ENCODE peak calls at places on chromosomes 12 and 14, in six cellular contexts. One of them, this sample, is unnamed.

GRCh38 chr12:25372002-25372401 is 121.3 kb upstream of the KRAS start:
- DNase-seq in MCF 10A: no peak
- DNase-seq in CD8-positive, alpha-beta T cell: no peak
- DNase-seq in psoas muscle: no peak
- DNase-seq in HFFc6: no peak
- DNase-seq in GM06990: no peak
- DNase-seq in this sample: no peak

GRCh38 chr12:5487971-5488955 is 56.4 kb downstream of the NTF3 start:
- DNase-seq in HFFc6: peak
- DNase-seq in GM06990: no peak
- DNase-seq in psoas muscle: no peak
- DNase-seq in CD8-positive, alpha-beta T cell: no peak
- DNase-seq in MCF 10A: no peak
- DNase-seq in this sample: no peak

GRCh38 chr12:45458854-45459807 is 243.2 kb downstream of the ANO6 start:
- DNase-seq in psoas muscle: no peak
- DNase-seq in HFFc6: no peak
- DNase-seq in MCF 10A: peak
- DNase-seq in CD8-positive, alpha-beta T cell: no peak
- DNase-seq in GM06990: no peak
- DNase-seq in this sample: no peak

GRCh38 chr12:58007875-58008274 is 66.5 kb downstream of the ATP23 start:
- DNase-seq in HFFc6: no peak
- DNase-seq in MCF 10A: no peak
- DNase-seq in GM06990: no peak
- DNase-seq in psoas muscle: no peak
- DNase-seq in CD8-positive, alpha-beta T cell: no peak
- DNase-seq in this sample: no peak

GRCh38 chr14:91061309-91061887 is 957 bp upstream of the RPS6KA5 start:
- DNase-seq in MCF 10A: no peak
- DNase-seq in GM06990: no peak
- DNase-seq in CD8-positive, alpha-beta T cell: no peak
- DNase-seq in HFFc6: no peak
- DNase-seq in psoas muscle: no peak
- DNase-seq in this sample: no peak

GRCh38 chr14:25400607-25401206 is 350.8 kb upstream of the STXBP6 start:
- DNase-seq in HFFc6: peak
- DNase-seq in GM06990: peak
- DNase-seq in psoas muscle: no peak
- DNase-seq in CD8-positive, alpha-beta T cell: no peak
- DNase-seq in MCF 10A: peak
- DNase-seq in this sample: no peak

GRCh38 chr14:52780893-52781292 is 10.5 kb downstream of the GNPNAT1 start:
- DNase-seq in psoas muscle: no peak
- DNase-seq in CD8-positive, alpha-beta T cell: no peak
- DNase-seq in MCF 10A: no peak
- DNase-seq in GM06990: no peak
- DNase-seq in HFFc6: no peak
- DNase-seq in this sample: no peak

GRCh38 chr12:3046441-3047200 is 30.6 kb upstream of the TSPAN9 start:
- DNase-seq in MCF 10A: peak
- DNase-seq in CD8-positive, alpha-beta T cell: no peak
- DNase-seq in psoas muscle: peak
- DNase-seq in HFFc6: no peak
- DNase-seq in GM06990: no peak
- DNase-seq in this sample: no peak

GRCh38 chr12:72546106-72546505 is 273.9 kb downstream of the TRHDE start:
- DNase-seq in HFFc6: no peak
- DNase-seq in psoas muscle: no peak
- DNase-seq in GM06990: no peak
- DNase-seq in MCF 10A: no peak
- DNase-seq in CD8-positive, alpha-beta T cell: no peak
- DNase-seq in this sample: no peak

GRCh38 chr14:54979039-54979438 is 47.9 kb downstream of the WDHD1 start:
- DNase-seq in GM06990: no peak
- DNase-seq in CD8-positive, alpha-beta T cell: no peak
- DNase-seq in MCF 10A: no peak
- DNase-seq in HFFc6: no peak
- DNase-seq in psoas muscle: no peak
- DNase-seq in this sample: no peak

GRCh38 chr12:79108962-79109361 is 244.4 kb downstream of the SYT1 start:
- DNase-seq in psoas muscle: no peak
- DNase-seq in GM06990: no peak
- DNase-seq in MCF 10A: no peak
- DNase-seq in HFFc6: no peak
- DNase-seq in CD8-positive, alpha-beta T cell: no peak
- DNase-seq in this sample: no peak

GRCh38 chr12:44381341-44381740 is 494.8 kb downstream of the NELL2 start:
- DNase-seq in GM06990: no peak
- DNase-seq in psoas muscle: no peak
- DNase-seq in CD8-positive, alpha-beta T cell: no peak
- DNase-seq in MCF 10A: no peak
- DNase-seq in HFFc6: no peak
- DNase-seq in this sample: no peak

GRCh38 chr14:90140956-90141316 is 79.1 kb downstream of the KCNK13 start:
- DNase-seq in CD8-positive, alpha-beta T cell: no peak
- DNase-seq in MCF 10A: peak
- DNase-seq in HFFc6: peak
- DNase-seq in GM06990: no peak
- DNase-seq in psoas muscle: no peak
- DNase-seq in this sample: no peak

GRCh38 chr14:45705954-45706353 is 453.0 kb upstream of the MIS18BP1 start:
- DNase-seq in CD8-positive, alpha-beta T cell: no peak
- DNase-seq in MCF 10A: no peak
- DNase-seq in HFFc6: no peak
- DNase-seq in GM06990: no peak
- DNase-seq in psoas muscle: no peak
- DNase-seq in this sample: no peak

GRCh38 chr12:13373131-13373530 is 176.6 kb downstream of the EMP1 start:
- DNase-seq in HFFc6: no peak
- DNase-seq in GM06990: no peak
- DNase-seq in psoas muscle: no peak
- DNase-seq in MCF 10A: no peak
- DNase-seq in CD8-positive, alpha-beta T cell: no peak
- DNase-seq in this sample: no peak

GRCh38 chr14:98894600-98894999 is 377.4 kb downstream of the BCL11B start:
- DNase-seq in psoas muscle: no peak
- DNase-seq in HFFc6: no peak
- DNase-seq in MCF 10A: no peak
- DNase-seq in CD8-positive, alpha-beta T cell: no peak
- DNase-seq in GM06990: no peak
- DNase-seq in this sample: no peak

GRCh38 chr12:42238240-42239140 is at the start of gene YAF2:
- DNase-seq in HFFc6: peak
- DNase-seq in GM06990: peak
- DNase-seq in psoas muscle: peak
- DNase-seq in CD8-positive, alpha-beta T cell: peak
- DNase-seq in MCF 10A: peak
- DNase-seq in this sample: peak

GRCh38 chr12:12333407-12333831 is 16.6 kb downstream of the MANSC1 start:
- DNase-seq in GM06990: no peak
- DNase-seq in psoas muscle: no peak
- DNase-seq in CD8-positive, alpha-beta T cell: no peak
- DNase-seq in MCF 10A: no peak
- DNase-seq in HFFc6: no peak
- DNase-seq in this sample: no peak

GRCh38 chr14:92880851-92881250 is 42.1 kb upstream of the CHGA start:
- DNase-seq in psoas muscle: peak
- DNase-seq in GM06990: no peak
- DNase-seq in MCF 10A: peak
- DNase-seq in HFFc6: peak
- DNase-seq in CD8-positive, alpha-beta T cell: no peak
- DNase-seq in this sample: no peak
- TF ChIP-seq CTCF in psoas muscle: no peak
- TF ChIP-seq CTCF in GM06990: no peak
- TF ChIP-seq CTCF in MCF 10A: peak
- TF ChIP-seq CTCF in HFFc6: peak
- TF ChIP-seq CTCF in CD8-positive, alpha-beta T cell: no peak
- TF ChIP-seq CTCF in this sample: no peak

GRCh38 chr12:124561231-124561630 is 6.2 kb downstream of the NCOR2 start:
- DNase-seq in MCF 10A: no peak
- DNase-seq in GM06990: no peak
- DNase-seq in psoas muscle: no peak
- DNase-seq in HFFc6: no peak
- DNase-seq in CD8-positive, alpha-beta T cell: no peak
- DNase-seq in this sample: no peak

GRCh38 chr12:124559182-124560017 is 8.0 kb downstream of the NCOR2 start:
- DNase-seq in psoas muscle: no peak
- DNase-seq in GM06990: no peak
- DNase-seq in HFFc6: peak
- DNase-seq in MCF 10A: no peak
- DNase-seq in CD8-positive, alpha-beta T cell: no peak
- DNase-seq in this sample: no peak

GRCh38 chr12:124562018-124562795 is 5.2 kb downstream of the NCOR2 start:
- DNase-seq in CD8-positive, alpha-beta T cell: no peak
- DNase-seq in MCF 10A: no peak
- DNase-seq in GM06990: no peak
- DNase-seq in psoas muscle: no peak
- DNase-seq in HFFc6: no peak
- DNase-seq in this sample: no peak

GRCh38 chr12:124558298-124558697 is 9.1 kb downstream of the NCOR2 start:
- DNase-seq in GM06990: no peak
- DNase-seq in HFFc6: no peak
- DNase-seq in MCF 10A: no peak
- DNase-seq in psoas muscle: no peak
- DNase-seq in CD8-positive, alpha-beta T cell: no peak
- DNase-seq in this sample: no peak

DNA sequence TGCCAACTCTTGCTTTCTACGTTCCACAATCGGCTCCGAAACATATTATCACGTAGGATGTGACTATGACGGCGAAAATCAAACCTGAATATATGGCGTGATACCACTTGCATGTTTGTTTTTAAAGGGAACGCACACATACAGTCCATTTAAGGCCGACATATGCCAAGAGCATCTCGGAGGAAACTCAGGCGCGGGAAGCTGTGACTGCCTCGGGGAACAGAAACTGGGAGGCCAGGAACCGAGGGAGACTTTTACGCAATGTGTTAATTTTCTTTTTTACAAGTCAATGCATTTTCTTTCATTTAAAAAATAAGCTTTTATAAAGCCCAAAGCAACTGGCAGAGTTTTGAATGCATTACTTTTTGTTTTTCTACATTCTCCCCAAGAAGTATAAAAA is 6.9 kb downstream of the NCOR2 start:
- DNase-seq in HFFc6: no peak
- DNase-seq in psoas muscle: no peak
- DNase-seq in MCF 10A: no peak
- DNase-seq in CD8-positive, alpha-beta T cell: no peak
- DNase-seq in GM06990: no peak
- DNase-seq in this sample: no peak
- TF ChIP-seq CTCF in HFFc6: no peak
- TF ChIP-seq CTCF in psoas muscle: no peak
- TF ChIP-seq CTCF in MCF 10A: no peak
- TF ChIP-seq CTCF in CD8-positive, alpha-beta T cell: no peak
- TF ChIP-seq CTCF in GM06990: no peak
- TF ChIP-seq CTCF in this sample: no peak

DNA sequence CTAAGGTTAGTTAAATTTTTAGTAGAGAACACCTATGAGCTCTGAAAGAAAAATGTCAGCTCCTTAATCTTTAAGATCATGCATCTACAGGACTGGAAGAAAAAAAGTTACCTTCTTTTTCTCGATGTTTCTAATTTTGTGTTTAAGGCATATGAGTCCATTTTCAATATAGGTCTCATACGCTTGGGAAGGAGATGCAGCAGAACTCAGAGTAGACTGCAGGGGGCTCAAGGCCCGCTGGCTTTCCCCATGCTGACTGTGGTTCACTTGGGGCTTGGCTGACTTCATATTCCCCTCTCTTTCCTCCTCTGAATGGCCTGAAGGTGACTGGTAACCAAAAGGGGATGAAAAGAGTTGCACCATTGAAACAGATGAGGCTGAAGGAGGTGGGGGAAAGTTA is 1.5 kb downstream of the CAPRIN2 start:
- DNase-seq in MCF 10A: peak
- DNase-seq in HFFc6: no peak
- DNase-seq in psoas muscle: no peak
- DNase-seq in CD8-positive, alpha-beta T cell: no peak
- DNase-seq in GM06990: peak
- DNase-seq in this sample: no peak
- TF ChIP-seq CTCF in MCF 10A: no peak
- TF ChIP-seq CTCF in HFFc6: peak
- TF ChIP-seq CTCF in psoas muscle: no peak
- TF ChIP-seq CTCF in CD8-positive, alpha-beta T cell: peak
- TF ChIP-seq CTCF in GM06990: peak
- TF ChIP-seq CTCF in this sample: no peak

DNA sequence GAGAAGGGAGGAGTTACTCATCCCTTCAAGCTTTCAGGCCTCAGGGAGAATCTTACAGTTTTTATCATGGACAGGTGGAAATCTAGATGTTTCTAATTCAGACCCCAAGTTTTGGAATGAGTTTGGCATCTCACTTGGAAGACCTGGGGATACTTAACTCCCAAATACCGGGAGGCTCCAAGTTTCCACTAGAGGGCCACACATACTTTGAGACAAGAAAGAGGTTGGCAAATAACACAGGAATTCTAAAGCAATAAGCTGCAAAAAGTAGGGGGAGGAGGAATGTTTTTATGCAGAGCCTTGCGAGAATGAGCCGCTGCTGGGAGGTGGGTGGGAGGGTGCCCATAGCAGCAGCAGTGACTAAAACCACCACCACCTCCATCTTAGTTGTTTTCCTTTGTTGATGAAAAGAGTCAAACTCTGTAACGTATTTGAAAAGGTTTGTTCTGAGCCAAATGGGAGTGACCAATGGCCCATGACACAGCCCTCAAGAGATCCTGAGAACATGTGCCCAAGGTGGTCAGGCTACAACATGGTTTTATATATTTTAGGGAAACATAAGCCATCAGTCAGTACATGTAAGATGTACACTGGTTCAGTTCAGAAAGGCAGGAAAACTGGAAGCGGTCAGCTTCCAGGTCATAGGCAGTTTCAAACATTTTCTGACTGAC is 34.2 kb upstream of the RNASE1 start:
- DNase-seq in HFFc6: peak
- DNase-seq in CD8-positive, alpha-beta T cell: no peak
- DNase-seq in psoas muscle: no peak
- DNase-seq in GM06990: no peak
- DNase-seq in MCF 10A: peak
- DNase-seq in this sample: no peak
- TF ChIP-seq CTCF in HFFc6: peak
- TF ChIP-seq CTCF in CD8-positive, alpha-beta T cell: no peak
- TF ChIP-seq CTCF in psoas muscle: peak
- TF ChIP-seq CTCF in GM06990: peak
- TF ChIP-seq CTCF in MCF 10A: no peak
- TF ChIP-seq CTCF in this sample: peak

GRCh38 chr14:23729720-23730387 is 93.7 kb downstream of the DHRS2 start:
- DNase-seq in psoas muscle: no peak
- DNase-seq in MCF 10A: no peak
- DNase-seq in HFFc6: no peak
- DNase-seq in GM06990: no peak
- DNase-seq in CD8-positive, alpha-beta T cell: no peak
- DNase-seq in this sample: no peak
- TF ChIP-seq CTCF in psoas muscle: no peak
- TF ChIP-seq CTCF in MCF 10A: no peak
- TF ChIP-seq CTCF in HFFc6: peak
- TF ChIP-seq CTCF in GM06990: no peak
- TF ChIP-seq CTCF in CD8-positive, alpha-beta T cell: no peak
- TF ChIP-seq CTCF in this sample: no peak

GRCh38 chr14:65336191-65336591 is 76.3 kb upstream of the FUT8 start:
- DNase-seq in GM06990: no peak
- DNase-seq in HFFc6: peak
- DNase-seq in CD8-positive, alpha-beta T cell: peak
- DNase-seq in MCF 10A: no peak
- DNase-seq in psoas muscle: no peak
- DNase-seq in this sample: no peak
- TF ChIP-seq CTCF in GM06990: no peak
- TF ChIP-seq CTCF in HFFc6: no peak
- TF ChIP-seq CTCF in CD8-positive, alpha-beta T cell: no peak
- TF ChIP-seq CTCF in MCF 10A: no peak
- TF ChIP-seq CTCF in psoas muscle: no peak
- TF ChIP-seq CTCF in this sample: no peak